ENCODE peak calls at places on chromosome X, in four cellular contexts. One of them, this sample, is unnamed.

GRCh38 chrX:49175875-49176274 is 4.2 kb downstream of the PLP2 start:
- DNase-seq in A549: no peak
- DNase-seq in K562: no peak
- DNase-seq in HepG2: no peak
- DNase-seq in this sample: no peak

GRCh38 chrX:123422875-123423274 is 238.8 kb downstream of the GRIA3 start:
- DNase-seq in A549: peak
- DNase-seq in K562: peak
- DNase-seq in HepG2: peak
- DNase-seq in this sample: peak

GRCh38 chrX:1453390-1453783 is 678 bp upstream of the ASMTL start:
- DNase-seq in A549: no peak
- DNase-seq in K562: no peak
- DNase-seq in HepG2: no peak
- DNase-seq in this sample: no peak

GRCh38 chrX:16986169-16986568 is 39.7 kb downstream of the REPS2 start:
- DNase-seq in A549: no peak
- DNase-seq in K562: no peak
- DNase-seq in HepG2: no peak
- DNase-seq in this sample: no peak

GRCh38 chrX:75107863-75108509 is 48.1 kb downstream of the ABCB7 start:
- DNase-seq in A549: no peak
- DNase-seq in K562: no peak
- DNase-seq in HepG2: no peak
- DNase-seq in this sample: peak

GRCh38 chrX:39688576-39689373 is 409.0 kb downstream of the BCOR start:
- DNase-seq in A549: peak
- DNase-seq in K562: peak
- DNase-seq in HepG2: peak
- DNase-seq in this sample: peak

GRCh38 chrX:21912220-21912619 is 28.3 kb upstream of the SMS start:
- DNase-seq in A549: no peak
- DNase-seq in K562: no peak
- DNase-seq in HepG2: no peak
- DNase-seq in this sample: no peak

GRCh38 chrX:120604359-120604782 is 470 bp downstream of the MCTS1 start:
- DNase-seq in A549: peak
- DNase-seq in K562: peak
- DNase-seq in HepG2: peak
- DNase-seq in this sample: no peak

GRCh38 chrX:154436597-154437397 is at the start of gene GDI1:
- DNase-seq in A549: peak
- DNase-seq in K562: peak
- DNase-seq in HepG2: no peak
- DNase-seq in this sample: peak

GRCh38 chrX:113539599-113540356 is 699.1 kb upstream of the AMOT start:
- DNase-seq in A549: no peak
- DNase-seq in K562: no peak
- DNase-seq in HepG2: no peak
- DNase-seq in this sample: no peak

GRCh38 chrX:115584715-115585114 is 23.7 kb downstream of the PLS3 start:
- DNase-seq in A549: no peak
- DNase-seq in K562: no peak
- DNase-seq in HepG2: no peak
- DNase-seq in this sample: no peak

GRCh38 chrX:115957862-115958490 is 212.6 kb upstream of the AGTR2 start:
- DNase-seq in A549: peak
- DNase-seq in K562: no peak
- DNase-seq in HepG2: peak
- DNase-seq in this sample: peak

GRCh38 chrX:78106651-78106986 is 2.6 kb downstream of the PGK1 start:
- DNase-seq in A549: no peak
- DNase-seq in K562: no peak
- DNase-seq in HepG2: no peak
- DNase-seq in this sample: no peak

GRCh38 chrX:64739792-64740378 is 236.4 kb downstream of the ZC4H2 start:
- DNase-seq in A549: no peak
- DNase-seq in K562: no peak
- DNase-seq in HepG2: no peak
- DNase-seq in this sample: no peak

GRCh38 chrX:349702-350101 is 31.1 kb upstream of the GTPBP6 start:
- DNase-seq in A549: no peak
- DNase-seq in K562: no peak
- DNase-seq in HepG2: no peak
- DNase-seq in this sample: no peak

GRCh38 chrX:28586891-28587635 is at the start of gene IL1RAPL1:
- DNase-seq in A549: peak
- DNase-seq in K562: no peak
- DNase-seq in HepG2: no peak
- DNase-seq in this sample: no peak

GRCh38 chrX:21657318-21658151 is 595 bp downstream of the KLHL34 start:
- DNase-seq in A549: no peak
- DNase-seq in K562: no peak
- DNase-seq in HepG2: no peak
- DNase-seq in this sample: peak

GRCh38 chrX:39559229-39559628 is 538.5 kb downstream of the BCOR start:
- DNase-seq in A549: no peak
- DNase-seq in K562: no peak
- DNase-seq in HepG2: no peak
- DNase-seq in this sample: no peak

GRCh38 chrX:120306640-120307039 is 4.6 kb downstream of the TMEM255A start:
- DNase-seq in A549: no peak
- DNase-seq in K562: no peak
- DNase-seq in HepG2: no peak
- DNase-seq in this sample: no peak

GRCh38 chrX:27555514-27555913 is 34.6 kb upstream of the DCAF8L2 start:
- DNase-seq in A549: peak
- DNase-seq in K562: no peak
- DNase-seq in HepG2: peak
- DNase-seq in this sample: no peak

GRCh38 chrX:22424919-22425318 is 152.2 kb downstream of the CBLL2 start:
- DNase-seq in A549: no peak
- DNase-seq in K562: no peak
- DNase-seq in HepG2: no peak
- DNase-seq in this sample: no peak

GRCh38 chrX:140572724-140573123 is 67.9 kb upstream of the SOX3 start:
- DNase-seq in A549: peak
- DNase-seq in K562: peak
- DNase-seq in HepG2: peak
- DNase-seq in this sample: peak
- TF ChIP-seq HMGXB4 in A549: no peak
- TF ChIP-seq HMGXB4 in K562: no peak
- TF ChIP-seq HMGXB4 in HepG2: no peak
- TF ChIP-seq HMGXB4 in this sample: no peak

GRCh38 chrX:150365051-150365952 is 2.2 kb downstream of the MAMLD1 start:
- DNase-seq in A549: peak
- DNase-seq in K562: peak
- DNase-seq in HepG2: no peak
- DNase-seq in this sample: peak
- TF ChIP-seq HMGXB4 in A549: no peak
- TF ChIP-seq HMGXB4 in K562: no peak
- TF ChIP-seq HMGXB4 in HepG2: no peak
- TF ChIP-seq HMGXB4 in this sample: peak

GRCh38 chrX:50638123-50638522 is 167.5 kb upstream of the DGKK start:
- DNase-seq in A549: no peak
- DNase-seq in K562: no peak
- DNase-seq in HepG2: no peak
- DNase-seq in this sample: no peak

GRCh38 chrX:50635162-50635561 is 164.5 kb upstream of the DGKK start:
- DNase-seq in A549: no peak
- DNase-seq in K562: no peak
- DNase-seq in HepG2: no peak
- DNase-seq in this sample: no peak

DNA sequence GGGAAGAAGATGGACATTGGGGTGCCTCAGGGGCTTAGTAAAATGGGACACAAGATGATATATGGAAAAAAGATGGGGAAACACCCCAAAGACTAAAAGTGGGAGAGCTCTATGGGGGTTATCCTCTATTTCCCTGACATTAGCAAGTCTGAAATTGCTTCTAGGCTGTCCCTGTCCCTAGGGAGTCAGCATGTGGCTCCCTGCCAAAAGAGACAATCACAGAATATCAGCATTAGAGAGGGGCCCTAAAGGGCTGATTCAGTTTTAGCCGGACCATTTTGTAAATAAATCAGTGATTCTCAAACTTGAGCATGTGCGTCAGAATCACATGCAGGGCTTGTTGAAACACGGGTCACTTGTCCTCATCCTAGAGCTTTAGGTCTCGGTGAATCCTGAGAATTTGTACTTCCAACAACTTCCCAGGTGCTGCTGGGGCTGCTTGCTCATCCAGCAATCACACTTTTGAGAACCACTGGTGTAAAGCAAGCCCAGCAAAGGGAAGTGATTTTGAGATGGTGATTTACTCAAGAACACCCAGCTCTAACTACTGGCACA is 165.3 kb upstream of the DGKK start:
- DNase-seq in A549: no peak
- DNase-seq in K562: no peak
- DNase-seq in HepG2: no peak
- DNase-seq in this sample: no peak
- TF ChIP-seq HMGXB4 in A549: no peak
- TF ChIP-seq HMGXB4 in K562: no peak
- TF ChIP-seq HMGXB4 in HepG2: no peak
- TF ChIP-seq HMGXB4 in this sample: no peak

GRCh38 chrX:11242704-11243103 is 50.5 kb upstream of the AMELX start:
- DNase-seq in A549: no peak
- DNase-seq in K562: no peak
- DNase-seq in HepG2: no peak
- DNase-seq in this sample: no peak

GRCh38 chrX:11241720-11242119 is 51.5 kb upstream of the AMELX start:
- DNase-seq in A549: no peak
- DNase-seq in K562: no peak
- DNase-seq in HepG2: no peak
- DNase-seq in this sample: no peak

GRCh38 chrX:11244641-11245040 is 48.6 kb upstream of the AMELX start:
- DNase-seq in A549: no peak
- DNase-seq in K562: no peak
- DNase-seq in HepG2: no peak
- DNase-seq in this sample: no peak

DNA sequence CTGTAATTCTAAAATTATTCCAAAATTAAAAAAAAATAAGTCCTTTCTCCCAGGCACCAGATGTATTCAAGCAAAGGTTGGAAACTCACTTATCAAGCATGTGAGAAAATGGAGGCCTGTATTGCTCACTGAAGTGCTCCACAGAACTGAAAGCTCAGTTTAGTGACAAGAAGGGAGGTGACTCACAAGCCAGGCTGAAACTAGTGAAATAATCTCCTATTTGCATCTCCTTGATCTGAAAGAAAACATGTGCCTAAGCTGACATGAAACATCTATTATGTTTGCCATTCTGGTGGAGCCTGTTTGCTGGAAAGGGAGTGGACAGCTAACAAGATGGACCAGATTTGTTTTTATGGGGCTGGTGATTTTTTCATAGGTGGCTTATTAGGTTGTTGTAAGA is 54.0 kb upstream of the AMELX start:
- DNase-seq in A549: no peak
- DNase-seq in K562: peak
- DNase-seq in HepG2: peak
- DNase-seq in this sample: no peak
- TF ChIP-seq HMGXB4 in A549: no peak
- TF ChIP-seq HMGXB4 in K562: no peak
- TF ChIP-seq HMGXB4 in HepG2: no peak
- TF ChIP-seq HMGXB4 in this sample: no peak